ENCODE peak calls at places on chromosomes 7 and 10, in seven cellular contexts. A is ELR; C is lower leg skin; W is SW480; Q is fibroblast of the aortic adventitia; Z is cardiac septum; S is activated T-cell treated with anti-CD3 and anti-CD28 coated beads, Interleukin-2, amount 50 U/mL, for 4 hours. U is an unnamed sample.

GRCh38 chr7:134686782-134687181 is 40.1 kb downstream of the BPGM start:
- DNase-seq in S (no peak), Z (no peak), A (peak; percentile 54), C (no peak), W (peak; percentile 25), Q (peak; percentile 75), U (no peak)

GRCh38 chr7:39413866-39414668 is 152.1 kb upstream of the YAE1 start:
- DNase-seq in Q (peak; percentile 11), W (peak; percentile 56), A (peak; percentile 58), C (no peak), S (no peak), Z (no peak), U (no peak)

GRCh38 chr7:5492249-5493020 is 68.8 kb upstream of the TNRC18 start:
- DNase-seq in W (no peak), Z (no peak), A (no peak), S (no peak), C (no peak), Q (no peak), U (no peak)

GRCh38 chr10:118210276-118210675 is 131.8 kb downstream of the FAM204A start:
- DNase-seq in W (no peak), Q (no peak), S (no peak), Z (no peak), C (no peak), A (peak; percentile 33), U (no peak)

GRCh38 chr10:35324196-35324595 is 12.1 kb upstream of the CCNY start:
- DNase-seq in S (no peak), Z (no peak), A (peak; percentile 65), W (no peak), C (no peak), Q (peak; percentile 51), U (no peak)

GRCh38 chr7:104950754-104951153 is 63.3 kb upstream of the KMT2E start:
- DNase-seq in Q (peak; percentile 54), Z (no peak), A (no peak), S (no peak), W (no peak), C (no peak), U (no peak)

GRCh38 chr7:95209276-95209675 is 115.1 kb downstream of the PON1 start:
- DNase-seq in Z (no peak), S (no peak), A (no peak), W (no peak), Q (no peak), C (no peak), U (no peak)

GRCh38 chr10:2130906-2131305 is 393.6 kb upstream of the ADARB2 start:
- DNase-seq in S (no peak), A (no peak), Q (no peak), C (no peak), Z (no peak), W (no peak), U (no peak)

GRCh38 chr10:58932126-58932525 is 244.3 kb upstream of the PHYHIPL start:
- DNase-seq in Q (peak; percentile 40), Z (no peak), C (no peak), W (no peak), S (no peak), A (peak; percentile 17), U (no peak)

GRCh38 chr10:77060913-77061312 is 576.7 kb downstream of the KCNMA1 start:
- DNase-seq in C (no peak), Q (peak; percentile 28), S (no peak), W (no peak), Z (no peak), A (no peak), U (no peak)

GRCh38 chr10:3757250-3757637 is 27.8 kb downstream of the KLF6 start:
- DNase-seq in A (no peak), W (no peak), Z (no peak), C (peak; percentile 31), Q (no peak), S (no peak), U (no peak)

GRCh38 chr7:131903315-131903714 is 346.9 kb upstream of the PODXL start:
- DNase-seq in Z (no peak), Q (no peak), S (no peak), A (no peak), C (no peak), W (no peak), U (no peak)

GRCh38 chr10:71817831-71818268 is 33.2 kb downstream of the PSAP start:
- DNase-seq in A (no peak), Z (peak; percentile 89), Q (no peak), W (no peak), C (peak; percentile 92), S (no peak), U (no peak)

GRCh38 chr10:30028006-30028441 is 31.4 kb downstream of the JCAD start:
- DNase-seq in A (no peak), Q (peak; percentile 69), S (no peak), W (no peak), Z (no peak), C (no peak), U (no peak)

U was measured in T follicular helper cell.